ENCODE peak calls at places on chromosomes 12 and 14, in ten cellular contexts. One of them, this sample, is unnamed.

GRCh38 chr14:105398726-105399440 is 545 bp downstream of the TEX22 start:
- DNase-seq in spleen: no peak
- DNase-seq in fibroblast of gingiva: peak; percentile 47
- DNase-seq in body of pancreas: no peak
- DNase-seq in hypothalamus: no peak
- DNase-seq in AG20443: peak; percentile 45
- DNase-seq in RKO: peak; percentile 51
- DNase-seq in upper lobe of right lung: no peak
- DNase-seq in neural crest cell: no peak
- DNase-seq in HT1080: peak; percentile 26
- DNase-seq in this sample: no peak

GRCh38 chr14:38210587-38211257 is 3.0 kb downstream of the SSTR1 start:
- DNase-seq in spleen: no peak
- DNase-seq in fibroblast of gingiva: peak; percentile 31
- DNase-seq in body of pancreas: peak; percentile 29
- DNase-seq in hypothalamus: no peak
- DNase-seq in AG20443: peak; percentile 79
- DNase-seq in RKO: no peak
- DNase-seq in upper lobe of right lung: peak; percentile 64
- DNase-seq in neural crest cell: no peak
- DNase-seq in HT1080: no peak
- DNase-seq in this sample: peak; percentile 51

GRCh38 chr14:95067526-95067925 is 89.8 kb downstream of the DICER1 start:
- DNase-seq in spleen: no peak
- DNase-seq in fibroblast of gingiva: no peak
- DNase-seq in body of pancreas: no peak
- DNase-seq in hypothalamus: no peak
- DNase-seq in AG20443: no peak
- DNase-seq in RKO: no peak
- DNase-seq in upper lobe of right lung: no peak
- DNase-seq in neural crest cell: no peak
- DNase-seq in HT1080: no peak
- DNase-seq in this sample: no peak

GRCh38 chr12:1640630-1641234 is 11.7 kb downstream of the WNT5B start:
- DNase-seq in spleen: no peak
- DNase-seq in fibroblast of gingiva: no peak
- DNase-seq in body of pancreas: no peak
- DNase-seq in hypothalamus: no peak
- DNase-seq in AG20443: no peak
- DNase-seq in RKO: no peak
- DNase-seq in upper lobe of right lung: no peak
- DNase-seq in neural crest cell: no peak
- DNase-seq in HT1080: no peak
- DNase-seq in this sample: no peak

GRCh38 chr14:24274101-24274543 is 2.7 kb upstream of the RABGGTA start:
- DNase-seq in spleen: no peak
- DNase-seq in fibroblast of gingiva: no peak
- DNase-seq in body of pancreas: peak; percentile 77
- DNase-seq in hypothalamus: no peak
- DNase-seq in AG20443: no peak
- DNase-seq in RKO: peak; percentile 25
- DNase-seq in upper lobe of right lung: no peak
- DNase-seq in neural crest cell: no peak
- DNase-seq in HT1080: peak; percentile 52
- DNase-seq in this sample: no peak

GRCh38 chr14:65854215-65854614 is 441.7 kb downstream of the FUT8 start:
- DNase-seq in spleen: no peak
- DNase-seq in fibroblast of gingiva: no peak
- DNase-seq in body of pancreas: peak; percentile 89
- DNase-seq in hypothalamus: no peak
- DNase-seq in AG20443: no peak
- DNase-seq in RKO: no peak
- DNase-seq in upper lobe of right lung: no peak
- DNase-seq in neural crest cell: no peak
- DNase-seq in HT1080: no peak
- DNase-seq in this sample: no peak

GRCh38 chr12:3458041-3458440 is 33.0 kb upstream of the PRMT8 start:
- DNase-seq in spleen: no peak
- DNase-seq in fibroblast of gingiva: no peak
- DNase-seq in body of pancreas: no peak
- DNase-seq in hypothalamus: no peak
- DNase-seq in AG20443: no peak
- DNase-seq in RKO: no peak
- DNase-seq in upper lobe of right lung: no peak
- DNase-seq in neural crest cell: no peak
- DNase-seq in HT1080: peak; percentile 75
- DNase-seq in this sample: no peak

GRCh38 chr12:20722142-20722541 is 27.0 kb downstream of the SLCO1C1 start:
- DNase-seq in spleen: no peak
- DNase-seq in fibroblast of gingiva: no peak
- DNase-seq in body of pancreas: no peak
- DNase-seq in hypothalamus: no peak
- DNase-seq in AG20443: no peak
- DNase-seq in RKO: no peak
- DNase-seq in upper lobe of right lung: no peak
- DNase-seq in neural crest cell: no peak
- DNase-seq in HT1080: no peak
- DNase-seq in this sample: no peak

GRCh38 chr12:96719671-96720362 is 187.2 kb upstream of the NEDD1 start:
- DNase-seq in spleen: no peak
- DNase-seq in fibroblast of gingiva: no peak
- DNase-seq in body of pancreas: no peak
- DNase-seq in hypothalamus: no peak
- DNase-seq in AG20443: peak; percentile 41
- DNase-seq in RKO: peak; percentile 47
- DNase-seq in upper lobe of right lung: no peak
- DNase-seq in neural crest cell: no peak
- DNase-seq in HT1080: peak; percentile 31
- DNase-seq in this sample: peak; percentile 18

GRCh38 chr12:27843714-27844245 is 63.7 kb upstream of the MANSC4 start:
- DNase-seq in spleen: no peak
- DNase-seq in fibroblast of gingiva: peak; percentile 59
- DNase-seq in body of pancreas: no peak
- DNase-seq in hypothalamus: no peak
- DNase-seq in AG20443: peak; percentile 53
- DNase-seq in RKO: no peak
- DNase-seq in upper lobe of right lung: no peak
- DNase-seq in neural crest cell: no peak
- DNase-seq in HT1080: peak; percentile 55
- DNase-seq in this sample: peak; percentile 71

GRCh38 chr14:78010688-78011087 is 159.5 kb upstream of the NRXN3 start:
- DNase-seq in spleen: no peak
- DNase-seq in fibroblast of gingiva: peak; percentile 43
- DNase-seq in body of pancreas: no peak
- DNase-seq in hypothalamus: no peak
- DNase-seq in AG20443: peak; percentile 25
- DNase-seq in RKO: peak; percentile 89
- DNase-seq in upper lobe of right lung: no peak
- DNase-seq in neural crest cell: no peak
- DNase-seq in HT1080: peak; percentile 63
- DNase-seq in this sample: peak; percentile 86

GRCh38 chr12:95837240-95838038 is 21.3 kb upstream of the SNRPF start:
- DNase-seq in spleen: no peak
- DNase-seq in fibroblast of gingiva: peak; percentile 2
- DNase-seq in body of pancreas: no peak
- DNase-seq in hypothalamus: no peak
- DNase-seq in AG20443: no peak
- DNase-seq in RKO: no peak
- DNase-seq in upper lobe of right lung: no peak
- DNase-seq in neural crest cell: no peak
- DNase-seq in HT1080: no peak
- DNase-seq in this sample: no peak

GRCh38 chr12:110941391-110941790 is 21.0 kb upstream of the MYL2 start:
- DNase-seq in spleen: peak; percentile 56
- DNase-seq in fibroblast of gingiva: no peak
- DNase-seq in body of pancreas: no peak
- DNase-seq in hypothalamus: no peak
- DNase-seq in AG20443: no peak
- DNase-seq in RKO: no peak
- DNase-seq in upper lobe of right lung: peak; percentile 50
- DNase-seq in neural crest cell: no peak
- DNase-seq in HT1080: no peak
- DNase-seq in this sample: no peak

GRCh38 chr12:92297932-92298681 is 152.5 kb upstream of the BTG1 start:
- DNase-seq in spleen: no peak
- DNase-seq in fibroblast of gingiva: peak; percentile 94
- DNase-seq in body of pancreas: no peak
- DNase-seq in hypothalamus: no peak
- DNase-seq in AG20443: peak; percentile 76
- DNase-seq in RKO: no peak
- DNase-seq in upper lobe of right lung: no peak
- DNase-seq in neural crest cell: no peak
- DNase-seq in HT1080: peak; percentile 59
- DNase-seq in this sample: peak; percentile 66

GRCh38 chr12:71063087-71063486 is 94.7 kb downstream of the TSPAN8 start:
- DNase-seq in spleen: no peak
- DNase-seq in fibroblast of gingiva: peak; percentile 17
- DNase-seq in body of pancreas: no peak
- DNase-seq in hypothalamus: no peak
- DNase-seq in AG20443: no peak
- DNase-seq in RKO: no peak
- DNase-seq in upper lobe of right lung: no peak
- DNase-seq in neural crest cell: no peak
- DNase-seq in HT1080: no peak
- DNase-seq in this sample: no peak

GRCh38 chr14:64438181-64438839 is 27.0 kb upstream of the AKAP5 start:
- DNase-seq in spleen: no peak
- DNase-seq in fibroblast of gingiva: peak; percentile 90
- DNase-seq in body of pancreas: no peak
- DNase-seq in hypothalamus: no peak
- DNase-seq in AG20443: peak; percentile 86
- DNase-seq in RKO: no peak
- DNase-seq in upper lobe of right lung: no peak
- DNase-seq in neural crest cell: no peak
- DNase-seq in HT1080: peak; percentile 81
- DNase-seq in this sample: peak; percentile 76